ENCODE peak calls at places on chromosomes 11 and 22, in ten cellular contexts. One of them, this sample, is unnamed.

GRCh38 chr11:40597546-40598113 is 861.8 kb downstream of the LRRC4C start:
- DNase-seq in stimulated activated CD4-positive, alpha-beta T cell treated with anti-CD3 and anti-CD28 coated beads, Interleukin-12 subunit alpha, Interleukin-12 subunit beta, amount 100 ng/mL, for 48 hours: no peak
- DNase-seq in breast epithelium: no peak
- DNase-seq in putamen: no peak
- DNase-seq in ecto neural progenitor cell: no peak
- DNase-seq in progenitor cell of endocrine pancreas: no peak
- DNase-seq in mesendoderm: no peak
- DNase-seq in NCI-H1930: no peak
- DNase-seq in CD14-positive monocyte: no peak
- DNase-seq in activated T-helper 1 cell treated with anti-CD3 and anti-CD28 coated beads, Interleukin-12 subunit alpha, Interleukin-12 subunit beta, Interleukin-2, Interleukin-4 antibody, amounts not matched to agents 30 ng/mL and 10 ng/mL and 1 ng/mL, durations not matched to agents 14 hours and 24 hours and 36 hours: no peak
- DNase-seq in this sample: no peak

GRCh38 chr11:46522682-46523281 is 71.0 kb downstream of the AMBRA1 start:
- DNase-seq in breast epithelium: no peak
- DNase-seq in activated T-helper 1 cell treated with anti-CD3 and anti-CD28 coated beads, Interleukin-12 subunit alpha, Interleukin-12 subunit beta, Interleukin-2, Interleukin-4 antibody, amounts not matched to agents 30 ng/mL and 10 ng/mL and 1 ng/mL, durations not matched to agents 14 hours and 24 hours and 36 hours: no peak
- DNase-seq in mesendoderm: no peak
- DNase-seq in ecto neural progenitor cell: no peak
- DNase-seq in stimulated activated CD4-positive, alpha-beta T cell treated with anti-CD3 and anti-CD28 coated beads, Interleukin-12 subunit alpha, Interleukin-12 subunit beta, amount 100 ng/mL, for 48 hours: no peak
- DNase-seq in progenitor cell of endocrine pancreas: no peak
- DNase-seq in CD14-positive monocyte: no peak
- DNase-seq in putamen: no peak
- DNase-seq in NCI-H1930: no peak
- DNase-seq in this sample: no peak

GRCh38 chr11:45304111-45304991 is 18.2 kb upstream of the SYT13 start:
- DNase-seq in stimulated activated CD4-positive, alpha-beta T cell treated with anti-CD3 and anti-CD28 coated beads, Interleukin-12 subunit alpha, Interleukin-12 subunit beta, amount 100 ng/mL, for 48 hours: no peak
- DNase-seq in breast epithelium: no peak
- DNase-seq in CD14-positive monocyte: no peak
- DNase-seq in progenitor cell of endocrine pancreas: no peak
- DNase-seq in ecto neural progenitor cell: peak; percentile 34
- DNase-seq in mesendoderm: no peak
- DNase-seq in NCI-H1930: no peak
- DNase-seq in activated T-helper 1 cell treated with anti-CD3 and anti-CD28 coated beads, Interleukin-12 subunit alpha, Interleukin-12 subunit beta, Interleukin-2, Interleukin-4 antibody, amounts not matched to agents 30 ng/mL and 10 ng/mL and 1 ng/mL, durations not matched to agents 14 hours and 24 hours and 36 hours: no peak
- DNase-seq in putamen: no peak
- DNase-seq in this sample: no peak

GRCh38 chr11:1193326-1194230 is 29.3 kb upstream of the MUC5B start:
- DNase-seq in breast epithelium: peak; percentile 49
- DNase-seq in mesendoderm: no peak
- DNase-seq in CD14-positive monocyte: peak; percentile 33
- DNase-seq in activated T-helper 1 cell treated with anti-CD3 and anti-CD28 coated beads, Interleukin-12 subunit alpha, Interleukin-12 subunit beta, Interleukin-2, Interleukin-4 antibody, amounts not matched to agents 30 ng/mL and 10 ng/mL and 1 ng/mL, durations not matched to agents 14 hours and 24 hours and 36 hours: no peak
- DNase-seq in NCI-H1930: peak; percentile 27
- DNase-seq in progenitor cell of endocrine pancreas: no peak
- DNase-seq in stimulated activated CD4-positive, alpha-beta T cell treated with anti-CD3 and anti-CD28 coated beads, Interleukin-12 subunit alpha, Interleukin-12 subunit beta, amount 100 ng/mL, for 48 hours: no peak
- DNase-seq in putamen: no peak
- DNase-seq in ecto neural progenitor cell: peak; percentile 40
- DNase-seq in this sample: no peak

GRCh38 chr11:75549370-75549958 is 12.6 kb upstream of the SERPINH1 start:
- DNase-seq in stimulated activated CD4-positive, alpha-beta T cell treated with anti-CD3 and anti-CD28 coated beads, Interleukin-12 subunit alpha, Interleukin-12 subunit beta, amount 100 ng/mL, for 48 hours: no peak
- DNase-seq in putamen: no peak
- DNase-seq in breast epithelium: no peak
- DNase-seq in activated T-helper 1 cell treated with anti-CD3 and anti-CD28 coated beads, Interleukin-12 subunit alpha, Interleukin-12 subunit beta, Interleukin-2, Interleukin-4 antibody, amounts not matched to agents 30 ng/mL and 10 ng/mL and 1 ng/mL, durations not matched to agents 14 hours and 24 hours and 36 hours: no peak
- DNase-seq in ecto neural progenitor cell: no peak
- DNase-seq in mesendoderm: no peak
- DNase-seq in CD14-positive monocyte: no peak
- DNase-seq in NCI-H1930: no peak
- DNase-seq in progenitor cell of endocrine pancreas: no peak
- DNase-seq in this sample: no peak

GRCh38 chr11:116509566-116509965 is 263.2 kb downstream of the BUD13 start:
- DNase-seq in putamen: no peak
- DNase-seq in NCI-H1930: no peak
- DNase-seq in progenitor cell of endocrine pancreas: no peak
- DNase-seq in mesendoderm: no peak
- DNase-seq in stimulated activated CD4-positive, alpha-beta T cell treated with anti-CD3 and anti-CD28 coated beads, Interleukin-12 subunit alpha, Interleukin-12 subunit beta, amount 100 ng/mL, for 48 hours: no peak
- DNase-seq in breast epithelium: no peak
- DNase-seq in CD14-positive monocyte: no peak
- DNase-seq in activated T-helper 1 cell treated with anti-CD3 and anti-CD28 coated beads, Interleukin-12 subunit alpha, Interleukin-12 subunit beta, Interleukin-2, Interleukin-4 antibody, amounts not matched to agents 30 ng/mL and 10 ng/mL and 1 ng/mL, durations not matched to agents 14 hours and 24 hours and 36 hours: no peak
- DNase-seq in ecto neural progenitor cell: no peak
- DNase-seq in this sample: no peak

GRCh38 chr11:4606231-4607015 is 1.6 kb downstream of the TRIM68 start:
- DNase-seq in putamen: peak; percentile 4
- DNase-seq in breast epithelium: no peak
- DNase-seq in NCI-H1930: no peak
- DNase-seq in stimulated activated CD4-positive, alpha-beta T cell treated with anti-CD3 and anti-CD28 coated beads, Interleukin-12 subunit alpha, Interleukin-12 subunit beta, amount 100 ng/mL, for 48 hours: no peak
- DNase-seq in CD14-positive monocyte: no peak
- DNase-seq in ecto neural progenitor cell: no peak
- DNase-seq in mesendoderm: no peak
- DNase-seq in progenitor cell of endocrine pancreas: no peak
- DNase-seq in activated T-helper 1 cell treated with anti-CD3 and anti-CD28 coated beads, Interleukin-12 subunit alpha, Interleukin-12 subunit beta, Interleukin-2, Interleukin-4 antibody, amounts not matched to agents 30 ng/mL and 10 ng/mL and 1 ng/mL, durations not matched to agents 14 hours and 24 hours and 36 hours: no peak
- DNase-seq in this sample: no peak

GRCh38 chr11:59208956-59209355 is 3.8 kb downstream of the MPEG1 start:
- DNase-seq in progenitor cell of endocrine pancreas: no peak
- DNase-seq in stimulated activated CD4-positive, alpha-beta T cell treated with anti-CD3 and anti-CD28 coated beads, Interleukin-12 subunit alpha, Interleukin-12 subunit beta, amount 100 ng/mL, for 48 hours: no peak
- DNase-seq in putamen: no peak
- DNase-seq in activated T-helper 1 cell treated with anti-CD3 and anti-CD28 coated beads, Interleukin-12 subunit alpha, Interleukin-12 subunit beta, Interleukin-2, Interleukin-4 antibody, amounts not matched to agents 30 ng/mL and 10 ng/mL and 1 ng/mL, durations not matched to agents 14 hours and 24 hours and 36 hours: no peak
- DNase-seq in NCI-H1930: no peak
- DNase-seq in mesendoderm: no peak
- DNase-seq in CD14-positive monocyte: no peak
- DNase-seq in breast epithelium: no peak
- DNase-seq in ecto neural progenitor cell: no peak
- DNase-seq in this sample: no peak

GRCh38 chr11:12001152-12001551 is 7.3 kb downstream of the DKK3 start:
- DNase-seq in stimulated activated CD4-positive, alpha-beta T cell treated with anti-CD3 and anti-CD28 coated beads, Interleukin-12 subunit alpha, Interleukin-12 subunit beta, amount 100 ng/mL, for 48 hours: no peak
- DNase-seq in mesendoderm: no peak
- DNase-seq in progenitor cell of endocrine pancreas: no peak
- DNase-seq in activated T-helper 1 cell treated with anti-CD3 and anti-CD28 coated beads, Interleukin-12 subunit alpha, Interleukin-12 subunit beta, Interleukin-2, Interleukin-4 antibody, amounts not matched to agents 30 ng/mL and 10 ng/mL and 1 ng/mL, durations not matched to agents 14 hours and 24 hours and 36 hours: no peak
- DNase-seq in CD14-positive monocyte: no peak
- DNase-seq in NCI-H1930: no peak
- DNase-seq in putamen: no peak
- DNase-seq in ecto neural progenitor cell: no peak
- DNase-seq in breast epithelium: no peak
- DNase-seq in this sample: no peak

GRCh38 chr11:112082729-112083128 is 3.8 kb downstream of the TIMM8B start:
- DNase-seq in progenitor cell of endocrine pancreas: no peak
- DNase-seq in CD14-positive monocyte: no peak
- DNase-seq in ecto neural progenitor cell: no peak
- DNase-seq in NCI-H1930: no peak
- DNase-seq in breast epithelium: no peak
- DNase-seq in putamen: no peak
- DNase-seq in mesendoderm: no peak
- DNase-seq in stimulated activated CD4-positive, alpha-beta T cell treated with anti-CD3 and anti-CD28 coated beads, Interleukin-12 subunit alpha, Interleukin-12 subunit beta, amount 100 ng/mL, for 48 hours: no peak
- DNase-seq in activated T-helper 1 cell treated with anti-CD3 and anti-CD28 coated beads, Interleukin-12 subunit alpha, Interleukin-12 subunit beta, Interleukin-2, Interleukin-4 antibody, amounts not matched to agents 30 ng/mL and 10 ng/mL and 1 ng/mL, durations not matched to agents 14 hours and 24 hours and 36 hours: no peak
- DNase-seq in this sample: no peak

GRCh38 chr11:26649884-26650283 is 72.0 kb downstream of the SLC5A12 start:
- DNase-seq in ecto neural progenitor cell: peak; percentile 59
- DNase-seq in activated T-helper 1 cell treated with anti-CD3 and anti-CD28 coated beads, Interleukin-12 subunit alpha, Interleukin-12 subunit beta, Interleukin-2, Interleukin-4 antibody, amounts not matched to agents 30 ng/mL and 10 ng/mL and 1 ng/mL, durations not matched to agents 14 hours and 24 hours and 36 hours: peak; percentile 8
- DNase-seq in progenitor cell of endocrine pancreas: peak; percentile 52
- DNase-seq in putamen: peak; percentile 28
- DNase-seq in NCI-H1930: peak; percentile 7
- DNase-seq in breast epithelium: no peak
- DNase-seq in mesendoderm: peak; percentile 83
- DNase-seq in CD14-positive monocyte: no peak
- DNase-seq in stimulated activated CD4-positive, alpha-beta T cell treated with anti-CD3 and anti-CD28 coated beads, Interleukin-12 subunit alpha, Interleukin-12 subunit beta, amount 100 ng/mL, for 48 hours: peak; percentile 9
- DNase-seq in this sample: no peak

GRCh38 chr11:73454987-73455386 is 78.8 kb downstream of the RELT start:
- DNase-seq in putamen: no peak
- DNase-seq in stimulated activated CD4-positive, alpha-beta T cell treated with anti-CD3 and anti-CD28 coated beads, Interleukin-12 subunit alpha, Interleukin-12 subunit beta, amount 100 ng/mL, for 48 hours: no peak
- DNase-seq in progenitor cell of endocrine pancreas: no peak
- DNase-seq in ecto neural progenitor cell: no peak
- DNase-seq in NCI-H1930: no peak
- DNase-seq in CD14-positive monocyte: no peak
- DNase-seq in activated T-helper 1 cell treated with anti-CD3 and anti-CD28 coated beads, Interleukin-12 subunit alpha, Interleukin-12 subunit beta, Interleukin-2, Interleukin-4 antibody, amounts not matched to agents 30 ng/mL and 10 ng/mL and 1 ng/mL, durations not matched to agents 14 hours and 24 hours and 36 hours: no peak
- DNase-seq in mesendoderm: no peak
- DNase-seq in breast epithelium: no peak
- DNase-seq in this sample: no peak

GRCh38 chr22:31603081-31603525 is 58.9 kb downstream of the PISD start:
- DNase-seq in NCI-H1930: no peak
- DNase-seq in ecto neural progenitor cell: no peak
- DNase-seq in stimulated activated CD4-positive, alpha-beta T cell treated with anti-CD3 and anti-CD28 coated beads, Interleukin-12 subunit alpha, Interleukin-12 subunit beta, amount 100 ng/mL, for 48 hours: no peak
- DNase-seq in putamen: no peak
- DNase-seq in progenitor cell of endocrine pancreas: no peak
- DNase-seq in mesendoderm: no peak
- DNase-seq in breast epithelium: no peak
- DNase-seq in activated T-helper 1 cell treated with anti-CD3 and anti-CD28 coated beads, Interleukin-12 subunit alpha, Interleukin-12 subunit beta, Interleukin-2, Interleukin-4 antibody, amounts not matched to agents 30 ng/mL and 10 ng/mL and 1 ng/mL, durations not matched to agents 14 hours and 24 hours and 36 hours: no peak
- DNase-seq in CD14-positive monocyte: no peak
- DNase-seq in this sample: no peak

GRCh38 chr11:96317985-96318384 is 25.0 kb downstream of the MAML2 start:
- DNase-seq in CD14-positive monocyte: no peak
- DNase-seq in NCI-H1930: no peak
- DNase-seq in activated T-helper 1 cell treated with anti-CD3 and anti-CD28 coated beads, Interleukin-12 subunit alpha, Interleukin-12 subunit beta, Interleukin-2, Interleukin-4 antibody, amounts not matched to agents 30 ng/mL and 10 ng/mL and 1 ng/mL, durations not matched to agents 14 hours and 24 hours and 36 hours: no peak
- DNase-seq in progenitor cell of endocrine pancreas: no peak
- DNase-seq in stimulated activated CD4-positive, alpha-beta T cell treated with anti-CD3 and anti-CD28 coated beads, Interleukin-12 subunit alpha, Interleukin-12 subunit beta, amount 100 ng/mL, for 48 hours: no peak
- DNase-seq in mesendoderm: no peak
- DNase-seq in putamen: no peak
- DNase-seq in breast epithelium: no peak
- DNase-seq in ecto neural progenitor cell: no peak
- DNase-seq in this sample: no peak